ENCODE peak calls at places on chromosomes 12 and 14, in five cellular contexts. One of them, this sample, is unnamed.

GRCh38 chr12:88036368-88036965 is 7.3 kb upstream of the C12orf50 start:
- DNase-seq in upper lobe of left lung: no peak
- DNase-seq in fibroblast of lung: peak; percentile 66
- DNase-seq in IMR-90: peak; percentile 59
- DNase-seq in body of pancreas: peak; percentile 49
- DNase-seq in this sample: no peak

GRCh38 chr12:118841588-118841987 is 139.8 kb upstream of the SRRM4 start:
- DNase-seq in upper lobe of left lung: no peak
- DNase-seq in fibroblast of lung: no peak
- DNase-seq in IMR-90: no peak
- DNase-seq in body of pancreas: no peak
- DNase-seq in this sample: no peak

GRCh38 chr12:569091-569676 is 94.1 kb downstream of the NINJ2 start:
- DNase-seq in upper lobe of left lung: no peak
- DNase-seq in fibroblast of lung: no peak
- DNase-seq in IMR-90: no peak
- DNase-seq in body of pancreas: no peak
- DNase-seq in this sample: no peak

GRCh38 chr12:104258476-104259067 is 43.0 kb downstream of the TXNRD1 start:
- DNase-seq in upper lobe of left lung: no peak
- DNase-seq in fibroblast of lung: no peak
- DNase-seq in IMR-90: no peak
- DNase-seq in body of pancreas: no peak
- DNase-seq in this sample: no peak

GRCh38 chr12:87348071-87348470 is 681.1 kb downstream of the C12orf50 start:
- DNase-seq in upper lobe of left lung: no peak
- DNase-seq in fibroblast of lung: no peak
- DNase-seq in IMR-90: no peak
- DNase-seq in body of pancreas: no peak
- DNase-seq in this sample: no peak

GRCh38 chr12:53325539-53326061 is 4.2 kb upstream of the AAAS start:
- DNase-seq in upper lobe of left lung: peak; percentile 91
- DNase-seq in fibroblast of lung: no peak
- DNase-seq in IMR-90: no peak
- DNase-seq in body of pancreas: peak; percentile 50
- DNase-seq in this sample: peak; percentile 38

GRCh38 chr12:77685112-77685511 is 145.6 kb upstream of the NAV3 start:
- DNase-seq in upper lobe of left lung: no peak
- DNase-seq in fibroblast of lung: peak; percentile 89
- DNase-seq in IMR-90: peak; percentile 80
- DNase-seq in body of pancreas: peak; percentile 64
- DNase-seq in this sample: no peak

GRCh38 chr12:123529636-123530035 is 3.9 kb downstream of the RILPL1 start:
- DNase-seq in upper lobe of left lung: no peak
- DNase-seq in fibroblast of lung: no peak
- DNase-seq in IMR-90: no peak
- DNase-seq in body of pancreas: no peak
- DNase-seq in this sample: no peak

GRCh38 chr14:50875359-50876090 is 3.7 kb downstream of the ABHD12B start:
- DNase-seq in upper lobe of left lung: no peak
- DNase-seq in fibroblast of lung: no peak
- DNase-seq in IMR-90: peak; percentile 54
- DNase-seq in body of pancreas: no peak
- DNase-seq in this sample: no peak

GRCh38 chr12:81468206-81468605 is 290.9 kb downstream of the PPFIA2 start:
- DNase-seq in upper lobe of left lung: no peak
- DNase-seq in fibroblast of lung: peak; percentile 36
- DNase-seq in IMR-90: peak; percentile 1
- DNase-seq in body of pancreas: no peak
- DNase-seq in this sample: no peak

GRCh38 chr12:122747224-122748175 is 5.1 kb upstream of the DENR start:
- DNase-seq in upper lobe of left lung: no peak
- DNase-seq in fibroblast of lung: no peak
- DNase-seq in IMR-90: no peak
- DNase-seq in body of pancreas: no peak
- DNase-seq in this sample: no peak

GRCh38 chr12:50401383-50402155 is 884 bp downstream of the LARP4 start:
- DNase-seq in upper lobe of left lung: no peak
- DNase-seq in fibroblast of lung: peak; percentile 73
- DNase-seq in IMR-90: peak; percentile 51
- DNase-seq in body of pancreas: peak; percentile 48
- DNase-seq in this sample: no peak

GRCh38 chr12:20058068-20058467 is 310.3 kb upstream of the PDE3A start:
- DNase-seq in upper lobe of left lung: no peak
- DNase-seq in fibroblast of lung: no peak
- DNase-seq in IMR-90: no peak
- DNase-seq in body of pancreas: no peak
- DNase-seq in this sample: no peak

GRCh38 chr12:95787274-95787814 is 3.2 kb downstream of the NTN4 start:
- DNase-seq in upper lobe of left lung: no peak
- DNase-seq in fibroblast of lung: no peak
- DNase-seq in IMR-90: peak; percentile 14
- DNase-seq in body of pancreas: no peak
- DNase-seq in this sample: no peak

GRCh38 chr12:95788637-95789036 is 1.9 kb downstream of the NTN4 start:
- DNase-seq in upper lobe of left lung: no peak
- DNase-seq in fibroblast of lung: peak; percentile 41
- DNase-seq in IMR-90: peak; percentile 68
- DNase-seq in body of pancreas: no peak
- DNase-seq in this sample: no peak

GRCh38 chr12:95790912-95791849 is 617 bp upstream of the NTN4 start:
- DNase-seq in upper lobe of left lung: peak; percentile 86
- DNase-seq in fibroblast of lung: peak; percentile 34
- DNase-seq in IMR-90: peak; percentile 22
- DNase-seq in body of pancreas: peak; percentile 56
- DNase-seq in this sample: no peak

GRCh38 chr12:95790025-95790911 is at the start of gene NTN4:
- DNase-seq in upper lobe of left lung: peak; percentile 91
- DNase-seq in fibroblast of lung: no peak
- DNase-seq in IMR-90: peak; percentile 24
- DNase-seq in body of pancreas: peak; percentile 73
- DNase-seq in this sample: peak; percentile 73

GRCh38 chr12:95789126-95790024 is 1.2 kb downstream of the NTN4 start:
- DNase-seq in upper lobe of left lung: peak; percentile 82
- DNase-seq in fibroblast of lung: no peak
- DNase-seq in IMR-90: peak; percentile 13
- DNase-seq in body of pancreas: peak; percentile 69
- DNase-seq in this sample: peak; percentile 38
- H3K27me3 ChIP-seq in upper lobe of left lung: peaks cover 2% of the 10 kb centered on the region
- H3K27me3 ChIP-seq in fibroblast of lung: peaks cover 2% of the 10 kb centered on the region
- H3K27me3 ChIP-seq in IMR-90: peaks cover 10% of the 10 kb centered on the region
- H3K27me3 ChIP-seq in body of pancreas: no peaks in the 10 kb centered on the region
- H3K27me3 ChIP-seq in this sample: no peaks in the 10 kb centered on the region

GRCh38 chr14:93691042-93691780 is 97.1 kb downstream of the PRIMA1 start:
- DNase-seq in upper lobe of left lung: no peak
- DNase-seq in fibroblast of lung: no peak
- DNase-seq in IMR-90: no peak
- DNase-seq in body of pancreas: no peak
- DNase-seq in this sample: no peak
- TF ChIP-seq CTCF in upper lobe of left lung: no peak
- TF ChIP-seq CTCF in fibroblast of lung: no peak
- TF ChIP-seq CTCF in IMR-90: no peak
- TF ChIP-seq CTCF in body of pancreas: no peak
- TF ChIP-seq CTCF in this sample: no peak

GRCh38 chr14:84533181-84533580 is 996.8 kb upstream of the FLRT2 start:
- DNase-seq in upper lobe of left lung: no peak
- DNase-seq in fibroblast of lung: no peak
- DNase-seq in IMR-90: no peak
- DNase-seq in body of pancreas: no peak
- DNase-seq in this sample: no peak
- H3K27ac ChIP-seq in upper lobe of left lung: no peak overlapping the region
- H3K27ac ChIP-seq in fibroblast of lung: no peak overlapping the region
- H3K27ac ChIP-seq in IMR-90: no peak overlapping the region
- H3K27ac ChIP-seq in body of pancreas: no peak overlapping the region
- H3K27ac ChIP-seq in this sample: no peak overlapping the region

GRCh38 chr14:68929623-68930307 is 49.3 kb downstream of the ACTN1 start:
- DNase-seq in upper lobe of left lung: peak; percentile 49
- DNase-seq in fibroblast of lung: no peak
- DNase-seq in IMR-90: no peak
- DNase-seq in body of pancreas: no peak
- DNase-seq in this sample: no peak
- H3K27me3 ChIP-seq in upper lobe of left lung: no peaks in the 10 kb centered on the region
- H3K27me3 ChIP-seq in fibroblast of lung: no peaks in the 10 kb centered on the region
- H3K27me3 ChIP-seq in IMR-90: no peaks in the 10 kb centered on the region
- H3K27me3 ChIP-seq in body of pancreas: no peaks in the 10 kb centered on the region
- H3K27me3 ChIP-seq in this sample: no peaks in the 10 kb centered on the region

This sample was measured in left ventricle myocardium inferior.